ENCODE peak calls at places on chromosomes 2 and 18, in five cellular contexts. F is H1, W is HepG2, C is GM12878, L is NT2/D1. Z is an unnamed sample.
A peak's percentile ranks its signal among the peaks of the same experiment; 100 is the strongest.

GRCh38 chr2:30768708-30769580 is 38.3 kb downstream of the CAPN13 start:
- DNase-seq in F (no peak), W (no peak), C (no peak), L (no peak), Z (no peak)

GRCh38 chr2:196967126-196967525 is 40.6 kb upstream of the PGAP1 start:
- DNase-seq in F (no peak), W (no peak), C (no peak), L (no peak), Z (peak; percentile 24)

GRCh38 chr2:43057026-43057741 is 169.2 kb downstream of the ZFP36L2 start:
- DNase-seq in F (no peak), W (no peak), C (no peak), L (no peak), Z (no peak)

GRCh38 chr2:231680992-231681852 is 27.1 kb upstream of the PTMA start:
- DNase-seq in F (no peak), W (peak; percentile 87), C (no peak), L (peak; percentile 87), Z (peak; percentile 86)

GRCh38 chr2:162989507-162989906 is 150.9 kb upstream of the KCNH7 start:
- DNase-seq in F (no peak), W (no peak), C (no peak), L (no peak), Z (peak; percentile 9)

GRCh38 chr2:237862528-237862895 is 3.1 kb downstream of the RAMP1 start:
- DNase-seq in F (no peak), W (no peak), C (no peak), L (no peak), Z (no peak)

GRCh38 chr2:126905991-126906390 is 7.3 kb downstream of the TEX51 start:
- DNase-seq in F (no peak), W (no peak), C (no peak), L (no peak), Z (no peak)

GRCh38 chr18:73446502-73446901 is 578.7 kb upstream of the NETO1 start:
- DNase-seq in F (no peak), W (no peak), C (no peak), L (no peak), Z (no peak)

GRCh38 chr2:43210467-43211303 is 15.7 kb downstream of the ZFP36L2 start:
- DNase-seq in F (no peak), W (peak; percentile 72), C (no peak), L (no peak), Z (no peak)

GRCh38 chr2:163132850-163133249 is 294.3 kb upstream of the KCNH7 start:
- DNase-seq in F (no peak), W (peak; percentile 5), C (no peak), L (no peak), Z (peak; percentile 4)

GRCh38 chr18:8735274-8735673 is 29.9 kb downstream of the MTCL1 start:
- DNase-seq in F (no peak), W (peak; percentile 64), C (no peak), L (no peak), Z (no peak)

GRCh38 chr2:100105678-100106054 is 36.7 kb downstream of the AFF3 start:
- DNase-seq in F (no peak), W (no peak), C (no peak), L (no peak), Z (no peak)

GRCh38 chr2:117065912-117066311 is 748.6 kb upstream of the DDX18 start:
- DNase-seq in F (no peak), W (no peak), C (no peak), L (no peak), Z (no peak)

GRCh38 chr18:78777992-78778391 is 201.6 kb upstream of the SALL3 start:
- DNase-seq in F (no peak), W (no peak), C (no peak), L (no peak), Z (no peak)

GRCh38 chr2:31329081-31329605 is 85.4 kb downstream of the XDH start:
- DNase-seq in F (no peak), W (no peak), C (no peak), L (peak; percentile 13), Z (no peak)

GRCh38 chr2:23410596-23410995 is 25.6 kb downstream of the KLHL29 start:
- DNase-seq in F (no peak), W (no peak), C (no peak), L (no peak), Z (no peak)

GRCh38 chr2:23412556-23413155 is 27.7 kb downstream of the KLHL29 start:
- DNase-seq in F (no peak), W (no peak), C (no peak), L (no peak), Z (no peak)

GRCh38 chr2:23414106-23414505 is 29.1 kb downstream of the KLHL29 start:
- DNase-seq in F (no peak), W (no peak), C (no peak), L (no peak), Z (no peak)

GRCh38 chr2:23413641-23414040 is 28.7 kb downstream of the KLHL29 start:
- DNase-seq in F (no peak), W (no peak), C (no peak), L (no peak), Z (no peak)

GRCh38 chr2:23411752-23412431 is 26.9 kb downstream of the KLHL29 start:
- DNase-seq in F (no peak), W (no peak), C (no peak), L (no peak), Z (no peak)
- TF ChIP-seq SUZ12 in F (no peak), W (no peak), C (no peak), L (no peak), Z (no peak)

DNA sequence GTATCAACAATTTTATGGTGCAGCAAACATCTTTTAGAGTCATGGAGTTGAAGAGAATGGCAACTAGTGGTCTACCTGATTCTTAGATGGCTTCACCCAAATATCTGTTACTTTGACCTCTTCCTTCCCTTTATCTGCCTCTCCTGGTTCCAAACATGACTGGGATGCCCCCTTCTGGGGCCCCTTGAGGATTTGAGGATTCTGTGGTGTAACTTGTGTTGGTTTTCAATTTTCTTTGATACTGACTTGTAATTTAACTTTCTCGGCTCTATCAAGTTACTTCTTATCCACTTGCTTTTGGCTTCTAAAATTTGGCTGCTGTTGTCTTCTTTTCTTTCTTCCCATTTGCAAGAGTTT is 92.3 kb downstream of the DPP10 start:
- DNase-seq in F (no peak), W (no peak), C (no peak), L (no peak), Z (no peak)
- TF ChIP-seq SUZ12 in F (no peak), W (no peak), C (no peak), L (no peak), Z (no peak)

GRCh38 chr2:84686783-84687442 is 170.6 kb downstream of the DNAH6 start:
- DNase-seq in F (no peak), W (peak; percentile 35), C (no peak), L (no peak), Z (no peak)

GRCh38 chr2:84687498-84688149 is 171.3 kb downstream of the DNAH6 start:
- DNase-seq in F (no peak), W (no peak), C (no peak), L (no peak), Z (no peak)
- TF ChIP-seq SUZ12 in F (no peak), W (no peak), C (no peak), L (no peak), Z (no peak)

GRCh38 chr2:219514196-219514761 is at the start of gene ASIC4:
- DNase-seq in F (no peak), W (no peak), C (no peak), L (no peak), Z (no peak)
- TF ChIP-seq SUZ12 in F (peak; percentile 35), W (no peak), C (no peak), L (no peak), Z (no peak)

DNA sequence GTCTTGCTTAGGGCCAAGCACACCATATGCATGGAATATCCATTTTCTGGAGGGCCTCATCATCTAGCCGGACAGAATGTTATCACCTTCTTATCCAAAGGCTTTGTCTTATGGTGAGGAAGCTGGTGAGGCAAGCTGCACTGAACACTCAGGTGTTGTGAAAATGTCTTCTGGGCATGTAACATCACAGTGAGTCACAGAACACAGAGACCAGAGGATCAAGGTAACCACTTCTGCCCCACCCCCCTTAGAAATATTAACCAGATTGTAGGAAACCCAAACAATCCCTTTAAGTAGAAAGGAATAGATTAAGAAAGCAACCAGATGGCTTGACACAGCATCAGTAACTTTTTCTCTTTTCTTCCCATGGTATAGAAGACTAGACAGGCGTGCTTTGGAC is 51.1 kb downstream of the MYO5B start:
- DNase-seq in F (no peak), W (peak; percentile 34), C (no peak), L (no peak), Z (no peak)
- TF ChIP-seq SUZ12 in F (no peak), W (no peak), C (no peak), L (no peak), Z (no peak)

Z was measured in HEK293T.